ENCODE peak calls at places on chromosomes 12 and 14, in five cellular contexts. S, O, M, N and L are unnamed samples.

GRCh38 chr14:103526247-103526913 is 2.6 kb upstream of the TRMT61A start:
- DNase-seq in M (no peak), O (peak; percentile 78), N (no peak), S (no peak), L (no peak)

GRCh38 chr14:26860111-26860510 is 262.3 kb upstream of the NOVA1 start:
- DNase-seq in N (no peak), M (no peak), O (no peak), S (no peak), L (no peak)

GRCh38 chr12:108733132-108733531 is 1.8 kb upstream of the CORO1C start:
- DNase-seq in N (no peak), S (no peak), M (no peak), O (no peak), L (peak; percentile 86)

GRCh38 chr12:62632521-62632920 is 165.9 kb downstream of the MON2 start:
- DNase-seq in M (no peak), O (no peak), N (peak; percentile 77), S (peak; percentile 4), L (no peak)

GRCh38 chr12:62603811-62604098 is 137.1 kb downstream of the MON2 start:
- DNase-seq in S (no peak), M (no peak), N (no peak), O (no peak), L (peak; percentile 62)

GRCh38 chr12:6280053-6280469 is 30.4 kb upstream of the PLEKHG6 start:
- DNase-seq in N (peak; percentile 96), O (no peak), S (no peak), M (peak; percentile 97), L (peak; percentile 91)

GRCh38 chr14:76918176-76918750 is 92.1 kb downstream of the LRRC74A start:
- DNase-seq in O (peak; percentile 62), N (peak; percentile 86), M (no peak), S (no peak), L (peak; percentile 76)

GRCh38 chr12:68808388-68809189 is 612 bp downstream of the MDM2 start:
- DNase-seq in S (peak; percentile 41), M (peak; percentile 92), N (peak; percentile 87), O (peak; percentile 56), L (peak; percentile 98)

GRCh38 chr12:56267443-56268071 is 815 bp downstream of the COQ10A start:
- DNase-seq in N (no peak), S (no peak), M (no peak), O (no peak), L (peak; percentile 44)

GRCh38 chr12:104138747-104139186 is 757 bp upstream of the NFYB start:
- DNase-seq in M (no peak), S (no peak), N (no peak), O (no peak), L (peak; percentile 10)

GRCh38 chr12:88566430-88566829 is 13.8 kb downstream of the KITLG start:
- DNase-seq in S (no peak), O (no peak), M (no peak), N (peak; percentile 61), L (peak; percentile 57)

GRCh38 chr14:20630340-20631022 is 11.0 kb downstream of the OR6S1 start:
- DNase-seq in S (no peak), O (peak; percentile 51), N (peak; percentile 86), M (peak; percentile 84), L (peak; percentile 55)

GRCh38 chr14:21069388-21070082 is 569 bp upstream of the ARHGEF40 start:
- DNase-seq in N (peak; percentile 78), S (no peak), O (no peak), M (no peak), L (no peak)